ENCODE peak calls at places on chromosomes 16 and 17, in nine cellular contexts. Y is A549; E is CD8-positive, alpha-beta memory T cell; N is H1; K is HFF-Myc; C is stomach; J is cardiac fibroblast; H is psoas muscle; Z is mammary epithelial cell. W is an unnamed sample.

GRCh38 chr17:329794-330420 is 22.7 kb downstream of the RPH3AL start:
- DNase-seq in Y (no peak), E (no peak), N (no peak), K (no peak), C (no peak), J (no peak), H (no peak), Z (no peak), W (no peak)

GRCh38 chr17:40961586-40961985 is 5.2 kb downstream of the KRT39 start:
- DNase-seq in Y (no peak), E (no peak), N (no peak), K (no peak), C (no peak), J (no peak), H (no peak), Z (no peak), W (no peak)

GRCh38 chr16:49712567-49712966 is 143.3 kb downstream of the ZNF423 start:
- DNase-seq in Y (no peak), E (no peak), N (no peak), K (no peak), C (no peak), J (no peak), H (no peak), Z (no peak), W (no peak)

GRCh38 chr17:28338056-28338768 is 2.7 kb downstream of the TNFAIP1 start:
- DNase-seq in Y (no peak), E (no peak), N (no peak), K (peak), C (no peak), J (peak), H (no peak), Z (no peak), W (peak)

GRCh38 chr17:28912938-28913333 is 10.1 kb upstream of the DHRS13 start:
- DNase-seq in Y (no peak), E (no peak), N (no peak), K (no peak), C (no peak), J (no peak), H (no peak), Z (no peak), W (no peak)

GRCh38 chr16:46582313-46582712 is 38.9 kb downstream of the SHCBP1 start:
- DNase-seq in Y (no peak), E (no peak), N (no peak), K (no peak), C (no peak), J (no peak), H (no peak), Z (no peak), W (no peak)

GRCh38 chr16:2280461-2280860 is 12.5 kb upstream of the RNPS1 start:
- DNase-seq in Y (no peak), E (no peak), N (no peak), K (no peak), C (no peak), J (no peak), H (no peak), Z (no peak), W (no peak)

GRCh38 chr16:25478476-25478875 is 213.3 kb upstream of the HS3ST4 start:
- DNase-seq in Y (no peak), E (no peak), N (no peak), K (no peak), C (no peak), J (no peak), H (no peak), Z (no peak), W (no peak)

GRCh38 chr17:22464041-22464440 is 771.7 kb downstream of the KCNJ18 start:
- DNase-seq in Y (no peak), E (no peak), N (no peak), K (no peak), C (no peak), J (no peak), H (no peak), Z (no peak), W (no peak)

GRCh38 chr16:86024210-86024609 is 125.2 kb downstream of the IRF8 start:
- DNase-seq in Y (no peak), E (no peak), N (no peak), K (no peak), C (no peak), J (no peak), H (no peak), Z (no peak), W (no peak)

GRCh38 chr16:1439058-1439698 is 5.2 kb downstream of the CCDC154 start:
- DNase-seq in Y (no peak), E (no peak), N (no peak), K (no peak), C (no peak), J (no peak), H (no peak), Z (no peak), W (no peak)

GRCh38 chr16:84804326-84804725 is 15.5 kb upstream of the CRISPLD2 start:
- DNase-seq in Y (no peak), E (no peak), N (no peak), K (no peak), C (no peak), J (no peak), H (no peak), Z (no peak), W (no peak)
- H3K4me3 ChIP-seq in Y (no peak), E (no peak), N (no peak), K (no peak), C (no peak), J (no peak), H (no peak), Z (no peak), W (no peak)

GRCh38 chr16:87044031-87044380 is 273.2 kb downstream of the C16orf95 start:
- DNase-seq in Y (no peak), E (no peak), N (no peak), K (no peak), C (no peak), J (no peak), H (no peak), Z (no peak), W (no peak)
- H3K4me3 ChIP-seq in Y (no peak), E (no peak), N (no peak), K (no peak), C (no peak), J (no peak), H (no peak), Z (no peak), W (no peak)

GRCh38 chr16:9065077-9065476 is 26.4 kb upstream of the HAPSTR1 start:
- DNase-seq in Y (no peak), E (no peak), N (no peak), K (no peak), C (no peak), J (no peak), H (no peak), Z (no peak), W (no peak)

GRCh38 chr16:9060225-9060624 is 31.2 kb upstream of the HAPSTR1 start:
- DNase-seq in Y (no peak), E (no peak), N (no peak), K (no peak), C (no peak), J (no peak), H (no peak), Z (no peak), W (no peak)

GRCh38 chr16:9058211-9058610 is 33.2 kb upstream of the HAPSTR1 start:
- DNase-seq in Y (no peak), E (no peak), N (no peak), K (no peak), C (no peak), J (no peak), H (no peak), Z (no peak), W (no peak)

GRCh38 chr16:9061358-9061813 is 30.1 kb upstream of the HAPSTR1 start:
- DNase-seq in Y (no peak), E (no peak), N (no peak), K (no peak), C (no peak), J (no peak), H (no peak), Z (no peak), W (no peak)

GRCh38 chr16:9062301-9062700 is 29.1 kb upstream of the HAPSTR1 start:
- DNase-seq in Y (no peak), E (no peak), N (no peak), K (no peak), C (no peak), J (no peak), H (no peak), Z (no peak), W (no peak)
- H3K4me3 ChIP-seq in Y (no peak), E (no peak), N (no peak), K (no peak), C (no peak), J (no peak), H (no peak), Z (no peak), W (no peak)

DNA sequence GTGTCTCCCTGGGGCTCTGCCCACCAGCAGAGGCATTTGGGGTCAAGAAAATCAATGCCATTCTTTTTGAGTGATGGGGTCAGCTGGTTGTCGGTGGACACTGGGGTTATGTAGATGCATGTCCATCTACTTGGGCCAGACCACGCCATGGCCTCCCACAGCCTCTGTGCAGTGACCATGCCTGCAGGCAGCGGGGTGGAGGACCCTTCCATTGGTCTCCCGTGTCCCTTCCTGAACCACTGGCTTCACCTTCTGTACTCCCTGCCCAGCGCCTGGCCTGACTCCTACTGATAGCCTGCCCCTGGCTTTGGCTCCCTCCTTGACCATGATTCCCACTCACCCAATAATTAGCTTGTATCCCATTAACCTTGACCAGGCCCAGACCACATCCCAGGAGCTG is 28.0 kb upstream of the SPNS3 start:
- DNase-seq in Y (no peak), E (no peak), N (no peak), K (no peak), C (no peak), J (no peak), H (no peak), Z (no peak), W (no peak)
- H3K4me3 ChIP-seq in Y (no peak), E (no peak), N (no peak), K (no peak), C (no peak), J (no peak), H (no peak), Z (no peak), W (no peak)

DNA sequence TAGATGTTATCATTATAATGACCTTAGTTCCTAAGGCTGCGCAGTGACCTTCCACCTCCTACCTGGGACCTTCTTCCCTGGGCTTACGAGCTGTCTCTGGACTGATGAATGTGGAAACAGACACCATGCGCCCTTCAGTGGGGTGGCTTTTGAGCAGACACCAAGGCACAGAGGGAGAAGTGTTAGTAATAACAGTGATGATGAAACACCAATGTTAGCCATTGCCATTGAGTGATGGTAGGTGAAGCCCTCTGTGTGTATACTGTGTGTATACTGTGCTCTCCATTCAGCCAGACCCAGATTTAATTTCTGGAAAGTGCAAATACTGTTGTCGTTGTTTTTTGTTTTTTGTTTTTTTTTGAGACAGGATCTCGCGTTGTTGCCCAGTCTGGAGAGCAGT is 44.5 kb downstream of the CLEC16A start:
- DNase-seq in Y (no peak), E (no peak), N (no peak), K (no peak), C (no peak), J (no peak), H (no peak), Z (no peak), W (no peak)
- H3K4me3 ChIP-seq in Y (no peak), E (no peak), N (no peak), K (no peak), C (no peak), J (no peak), H (no peak), Z (no peak), W (no peak)

GRCh38 chr16:8950580-8951077 is 13.1 kb downstream of the USP7 start:
- DNase-seq in Y (no peak), E (no peak), N (no peak), K (no peak), C (no peak), J (peak), H (no peak), Z (no peak), W (peak)

GRCh38 chr16:8951447-8952280 is 12.0 kb downstream of the USP7 start:
- DNase-seq in Y (no peak), E (no peak), N (no peak), K (no peak), C (no peak), J (no peak), H (no peak), Z (no peak), W (no peak)

GRCh38 chr16:8953064-8953463 is 10.6 kb downstream of the USP7 start:
- DNase-seq in Y (no peak), E (no peak), N (no peak), K (no peak), C (no peak), J (no peak), H (no peak), Z (no peak), W (no peak)

GRCh38 chr16:8949536-8950418 is 13.9 kb downstream of the USP7 start:
- DNase-seq in Y (no peak), E (no peak), N (no peak), K (no peak), C (no peak), J (no peak), H (no peak), Z (no peak), W (no peak)

GRCh38 chr16:8952281-8952751 is 11.4 kb downstream of the USP7 start:
- DNase-seq in Y (no peak), E (no peak), N (no peak), K (no peak), C (no peak), J (no peak), H (no peak), Z (no peak), W (no peak)
- H3K4me3 ChIP-seq in Y (no peak), E (no peak), N (no peak), K (no peak), C (no peak), J (no peak), H (no peak), Z (no peak), W (no peak)